ENCODE peak calls at places on chromosome 16, in five cellular contexts. G, K, I, A and Q are unnamed samples.

GRCh38 chr16:74723224-74723623 is 22.6 kb upstream of the MLKL start:
- DNase-seq in I (no peak), G (no peak), A (peak), K (no peak), Q (no peak)

GRCh38 chr16:71610447-71610846 is 15.5 kb upstream of the MARVELD3 start:
- DNase-seq in I (no peak), A (no peak), G (no peak), K (no peak), Q (no peak)

GRCh38 chr16:89422527-89422904 is 67.8 kb downstream of the ANKRD11 start:
- DNase-seq in I (no peak), K (peak), A (no peak), G (no peak), Q (peak)

GRCh38 chr16:67653131-67654068 is 6.7 kb downstream of the ACD start:
- DNase-seq in G (no peak), K (no peak), I (no peak), A (no peak), Q (peak)

GRCh38 chr16:80250376-80250775 is 290.4 kb upstream of the DYNLRB2 start:
- DNase-seq in K (no peak), G (no peak), A (no peak), I (no peak), Q (no peak)

GRCh38 chr16:14155572-14156213 is 84.6 kb downstream of the MRTFB start:
- DNase-seq in K (no peak), G (no peak), A (no peak), I (no peak), Q (no peak)

GRCh38 chr16:88479795-88480760 is 27.0 kb downstream of the ZFPM1 start:
- DNase-seq in K (no peak), A (no peak), G (no peak), I (peak), Q (no peak)

GRCh38 chr16:85285681-85286065 is 173.4 kb upstream of the CIBAR2 start:
- DNase-seq in I (no peak), A (no peak), G (no peak), K (no peak), Q (no peak)